ENCODE peak calls at places on chromosomes 13 and 19, in four cellular contexts. One of them, this sample, is unnamed.

GRCh38 chr13:34300559-34300958 is 482.6 kb downstream of the RFC3 start:
- DNase-seq in AG09309: no peak
- DNase-seq in HTR-8/SVneo: no peak
- DNase-seq in cardiac fibroblast: no peak
- DNase-seq in this sample: no peak

GRCh38 chr19:27861411-27861975 is 1351.5 kb downstream of the UQCRFS1 start:
- DNase-seq in AG09309: no peak
- DNase-seq in cardiac fibroblast: no peak
- DNase-seq in HTR-8/SVneo: no peak
- DNase-seq in this sample: no peak

GRCh38 chr13:79392882-79393563 is 13.0 kb downstream of the RBM26 start:
- DNase-seq in cardiac fibroblast: no peak
- DNase-seq in AG09309: no peak
- DNase-seq in HTR-8/SVneo: no peak
- DNase-seq in this sample: no peak

GRCh38 chr13:53127378-53127777 is 98.8 kb downstream of the OLFM4 start:
- DNase-seq in HTR-8/SVneo: no peak
- DNase-seq in AG09309: no peak
- DNase-seq in cardiac fibroblast: no peak
- DNase-seq in this sample: no peak

GRCh38 chr19:11164278-11164677 is 8.7 kb upstream of the SPC24 start:
- DNase-seq in cardiac fibroblast: peak
- DNase-seq in HTR-8/SVneo: no peak
- DNase-seq in AG09309: no peak
- DNase-seq in this sample: no peak

GRCh38 chr13:84870190-84870589 is 929.0 kb downstream of the SLITRK6 start:
- DNase-seq in AG09309: no peak
- DNase-seq in cardiac fibroblast: no peak
- DNase-seq in HTR-8/SVneo: no peak
- DNase-seq in this sample: no peak

GRCh38 chr13:84130739-84131138 is 248.5 kb upstream of the SLITRK1 start:
- DNase-seq in AG09309: no peak
- DNase-seq in HTR-8/SVneo: no peak
- DNase-seq in cardiac fibroblast: no peak
- DNase-seq in this sample: no peak

GRCh38 chr19:4976412-4977298 is 7.7 kb downstream of the KDM4B start:
- DNase-seq in cardiac fibroblast: peak
- DNase-seq in AG09309: peak
- DNase-seq in HTR-8/SVneo: no peak
- DNase-seq in this sample: peak

GRCh38 chr13:111259058-111259457 is 61.4 kb upstream of the TEX29 start:
- DNase-seq in AG09309: no peak
- DNase-seq in cardiac fibroblast: no peak
- DNase-seq in HTR-8/SVneo: no peak
- DNase-seq in this sample: no peak

GRCh38 chr13:99074693-99075092 is 96.8 kb upstream of the DOCK9 start:
- DNase-seq in HTR-8/SVneo: no peak
- DNase-seq in cardiac fibroblast: no peak
- DNase-seq in AG09309: no peak
- DNase-seq in this sample: no peak

GRCh38 chr13:77338961-77339401 is 12.1 kb upstream of the MYCBP2 start:
- DNase-seq in AG09309: no peak
- DNase-seq in cardiac fibroblast: no peak
- DNase-seq in HTR-8/SVneo: no peak
- DNase-seq in this sample: no peak

GRCh38 chr13:91135949-91136348 is 211.5 kb upstream of the MIR17HG start:
- DNase-seq in AG09309: no peak
- DNase-seq in HTR-8/SVneo: no peak
- DNase-seq in cardiac fibroblast: no peak
- DNase-seq in this sample: no peak

GRCh38 chr13:33745370-33746324 is 72.3 kb upstream of the RFC3 start:
- DNase-seq in HTR-8/SVneo: no peak
- DNase-seq in AG09309: no peak
- DNase-seq in cardiac fibroblast: no peak
- DNase-seq in this sample: no peak

GRCh38 chr13:82747948-82748347 is 1134.3 kb downstream of the SLITRK1 start:
- DNase-seq in AG09309: peak
- DNase-seq in HTR-8/SVneo: no peak
- DNase-seq in cardiac fibroblast: peak
- DNase-seq in this sample: no peak

GRCh38 chr13:109249780-109250528 is 536.4 kb downstream of the IRS2 start:
- DNase-seq in cardiac fibroblast: no peak
- DNase-seq in AG09309: no peak
- DNase-seq in HTR-8/SVneo: no peak
- DNase-seq in this sample: no peak

GRCh38 chr13:30766234-30766633 is 30.9 kb downstream of the ALOX5AP start:
- DNase-seq in cardiac fibroblast: no peak
- DNase-seq in HTR-8/SVneo: no peak
- DNase-seq in AG09309: no peak
- DNase-seq in this sample: no peak

GRCh38 chr19:57016076-57016475 is 103.7 kb upstream of the USP29 start:
- DNase-seq in AG09309: no peak
- DNase-seq in cardiac fibroblast: no peak
- DNase-seq in HTR-8/SVneo: no peak
- DNase-seq in this sample: no peak

GRCh38 chr19:10797541-10798256 is 38.3 kb downstream of the TMED1 start:
- DNase-seq in AG09309: no peak
- DNase-seq in cardiac fibroblast: peak
- DNase-seq in HTR-8/SVneo: no peak
- DNase-seq in this sample: no peak

GRCh38 chr13:19927117-19927734 is 31.3 kb upstream of the ZMYM2 start:
- DNase-seq in AG09309: peak
- DNase-seq in cardiac fibroblast: peak
- DNase-seq in HTR-8/SVneo: peak
- DNase-seq in this sample: no peak

GRCh38 chr13:25409938-25410337 is 38.2 kb downstream of the ATP8A2 start:
- DNase-seq in AG09309: no peak
- DNase-seq in cardiac fibroblast: no peak
- DNase-seq in HTR-8/SVneo: no peak
- DNase-seq in this sample: no peak

This sample was measured in skeletal muscle cell.